ENCODE peak calls at places on chromosome 21, in nine cellular contexts. L, Y, I, V, Z, P, F, H and M are unnamed samples. For H3K4me1, the result is how much of the 10 kb centered on the place peaks cover.

GRCh38 chr21:29130234-29130993 is at the start of gene MAP3K7CL:
- DNase-seq in F (peak), H (peak), Y (peak), V (no peak), L (no peak), Z (no peak), P (no peak), I (no peak), M (peak)

GRCh38 chr21:42677339-42678117 is 24.1 kb downstream of the PDE9A start:
- DNase-seq in P (no peak), Y (no peak), V (no peak), Z (no peak), H (peak), I (no peak), L (no peak), F (no peak), M (peak)

GRCh38 chr21:46098303-46099141 is 610 bp downstream of the COL6A2 start:
- DNase-seq in L (no peak), I (peak), Y (peak), V (peak), H (no peak), P (peak), Z (no peak), F (peak), M (peak)

GRCh38 chr21:31444061-31444460 is 100.0 kb upstream of the TIAM1 start:
- DNase-seq in F (no peak), L (no peak), H (peak), P (no peak), Z (no peak), I (no peak), Y (peak), V (no peak), M (peak)

GRCh38 chr21:15192243-15192642 is 127.4 kb upstream of the NRIP1 start:
- DNase-seq in V (no peak), I (no peak), Z (peak), P (no peak), L (no peak), F (no peak), H (peak), Y (no peak), M (no peak)

GRCh38 chr21:42892582-42892930 is 553 bp upstream of the NDUFV3 start:
- DNase-seq in Z (no peak), L (no peak), I (no peak), P (no peak), V (no peak), F (no peak), Y (no peak), H (no peak), M (no peak)

GRCh38 chr21:40120944-40121575 is 253.8 kb downstream of the PCP4 start:
- DNase-seq in I (no peak), L (peak), Z (no peak), F (no peak), V (no peak), Y (no peak), H (peak), P (no peak), M (no peak)

GRCh38 chr21:25717491-25718139 is 17.1 kb downstream of the ATP5PF start:
- DNase-seq in I (no peak), P (no peak), Y (no peak), V (no peak), H (peak), F (no peak), L (no peak), Z (peak), M (no peak)

GRCh38 chr21:29235714-29236197 is 63.0 kb upstream of the BACH1 start:
- DNase-seq in P (no peak), L (no peak), Z (no peak), V (no peak), H (no peak), F (no peak), I (no peak), Y (no peak), M (no peak)

GRCh38 chr21:31184462-31184861 is 146.2 kb upstream of the KRTAP19-8 start:
- DNase-seq in V (no peak), H (no peak), Z (no peak), P (no peak), F (no peak), Y (no peak), L (no peak), I (no peak), M (no peak)

GRCh38 chr21:15741510-15741909 is 11.7 kb downstream of the USP25 start:
- DNase-seq in P (no peak), I (no peak), Y (no peak), Z (no peak), H (peak), V (no peak), L (no peak), F (no peak), M (no peak)

GRCh38 chr21:16040601-16041000 is 310.8 kb downstream of the USP25 start:
- DNase-seq in L (no peak), V (no peak), F (no peak), I (no peak), H (peak), P (no peak), Y (no peak), Z (peak), M (no peak)

GRCh38 chr21:18663663-18664062 is 260.1 kb upstream of the TMPRSS15 start:
- DNase-seq in Y (no peak), L (no peak), Z (no peak), H (no peak), I (no peak), F (no peak), V (no peak), P (no peak), M (no peak)

GRCh38 chr21:32073593-32073992 is 200.8 kb downstream of the HUNK start:
- DNase-seq in Z (no peak), Y (no peak), L (no peak), V (no peak), F (no peak), H (no peak), I (no peak), P (no peak), M (no peak)

GRCh38 chr21:31343680-31344480 is at the start of gene TIAM1:
- DNase-seq in P (peak), I (peak), H (peak), L (no peak), Y (peak), Z (peak), F (peak), V (no peak), M (peak)

GRCh38 chr21:19609611-19610010 is 1206.0 kb upstream of the TMPRSS15 start:
- DNase-seq in H (no peak), L (no peak), V (no peak), Z (no peak), Y (no peak), I (no peak), F (no peak), P (no peak), M (no peak)

GRCh38 chr21:23694396-23694795 is 1912.9 kb downstream of the MRPL39 start:
- DNase-seq in Z (peak), I (no peak), H (no peak), Y (no peak), V (no peak), F (no peak), L (no peak), P (no peak), M (no peak)

GRCh38 chr21:42766756-42767560 is 112.4 kb downstream of the WDR4 start:
- DNase-seq in P (no peak), F (no peak), V (no peak), I (no peak), Z (no peak), L (no peak), Y (no peak), H (no peak), M (no peak)

GRCh38 chr21:16186742-16187141 is 457.0 kb downstream of the USP25 start:
- DNase-seq in L (no peak), I (no peak), F (no peak), Z (no peak), Y (no peak), H (no peak), P (no peak), V (no peak), M (no peak)

GRCh38 chr21:42570362-42570761 is 56.7 kb downstream of the SLC37A1 start:
- DNase-seq in H (no peak), F (peak), Y (no peak), L (no peak), V (no peak), P (no peak), I (peak), Z (no peak), M (no peak)

GRCh38 chr21:17786219-17787181 is 32.7 kb downstream of the C21orf91 start:
- DNase-seq in F (no peak), Z (no peak), Y (no peak), L (no peak), V (no peak), P (no peak), I (no peak), H (no peak), M (no peak)

GRCh38 chr21:42991992-42992740 is 17.8 kb downstream of the PKNOX1 start:
- DNase-seq in V (peak), H (peak), I (no peak), Y (peak), P (peak), F (peak), Z (peak), L (no peak), M (peak)

GRCh38 chr21:46109251-46110221 is 11.6 kb downstream of the COL6A2 start:
- DNase-seq in Z (no peak), H (no peak), I (peak), P (peak), V (peak), Y (no peak), L (no peak), F (peak), M (no peak)

GRCh38 chr21:20999567-21000169 is 1.5 kb downstream of the NCAM2 start:
- DNase-seq in I (no peak), Y (no peak), H (peak), P (no peak), Z (peak), F (no peak), L (no peak), V (no peak), M (no peak)

GRCh38 chr21:27464643-27465042 is 497.8 kb upstream of the ADAMTS5 start:
- DNase-seq in Z (no peak), I (no peak), F (no peak), H (no peak), V (no peak), P (no peak), Y (no peak), L (no peak), M (no peak)

GRCh38 chr21:26819944-26820343 is 25.3 kb downstream of the ADAMTS1 start:
- DNase-seq in Z (no peak), H (no peak), L (no peak), I (no peak), P (no peak), Y (no peak), F (no peak), V (no peak), M (no peak)

GRCh38 chr21:14259669-14260458 is 43.9 kb downstream of the RBM11 start:
- DNase-seq in H (peak), P (no peak), Z (peak), L (peak), F (no peak), Y (no peak), I (no peak), V (no peak), M (no peak)

GRCh38 chr21:30408782-30409494 is 13.1 kb downstream of the KRTAP13-1 start:
- DNase-seq in Y (no peak), P (peak), F (no peak), L (peak), I (peak), H (peak), V (no peak), Z (peak), M (no peak)

GRCh38 chr21:31559368-31560119 is 99.9 kb upstream of the SOD1 start:
- DNase-seq in F (peak), Z (peak), Y (peak), H (peak), P (peak), I (peak), V (peak), L (peak), M (peak)

GRCh38 chr21:42533963-42534355 is 20.3 kb downstream of the SLC37A1 start:
- DNase-seq in Y (no peak), L (no peak), Z (no peak), I (no peak), V (no peak), P (no peak), F (peak), H (no peak), M (no peak)

GRCh38 chr21:26432410-26432809 is 140.7 kb downstream of the CYYR1 start:
- DNase-seq in P (no peak), Y (no peak), H (no peak), L (no peak), Z (no peak), I (no peak), F (no peak), V (no peak), M (no peak)

GRCh38 chr21:44059710-44060109 is 47.5 kb upstream of the PWP2 start:
- DNase-seq in I (no peak), Z (no peak), Y (no peak), P (no peak), F (no peak), V (no peak), H (no peak), L (no peak), M (no peak)

GRCh38 chr21:43034098-43034497 is 41.5 kb downstream of the CBS start:
- DNase-seq in Y (no peak), I (no peak), L (no peak), Z (no peak), V (no peak), F (no peak), H (no peak), P (no peak), M (no peak)

GRCh38 chr21:19807231-19807630 is 1191.0 kb upstream of the NCAM2 start:
- DNase-seq in H (peak), Z (no peak), V (no peak), P (no peak), L (no peak), I (no peak), Y (no peak), F (no peak), M (no peak)

GRCh38 chr21:46538851-46539666 is 65.8 kb downstream of the S100B start:
- DNase-seq in Y (no peak), L (no peak), H (no peak), I (no peak), Z (no peak), F (no peak), P (no peak), V (no peak), M (no peak)

GRCh38 chr21:15252437-15252836 is 187.6 kb upstream of the NRIP1 start:
- DNase-seq in H (no peak), L (no peak), Z (no peak), I (no peak), F (no peak), P (no peak), V (no peak), Y (no peak), M (no peak)

GRCh38 chr21:15431053-15431452 is 298.7 kb upstream of the USP25 start:
- DNase-seq in H (no peak), F (no peak), Z (no peak), I (no peak), Y (no peak), V (no peak), P (no peak), L (no peak), M (no peak)

GRCh38 chr21:46205766-46206162 is 21.5 kb upstream of the SPATC1L start:
- DNase-seq in F (no peak), Z (no peak), I (no peak), P (peak), L (no peak), V (no peak), Y (peak), H (no peak), M (peak)

GRCh38 chr21:42649122-42650032 is 4.0 kb upstream of the PDE9A start:
- DNase-seq in L (no peak), P (no peak), Z (no peak), Y (peak), V (no peak), I (no peak), H (no peak), F (no peak), M (peak)

DNA sequence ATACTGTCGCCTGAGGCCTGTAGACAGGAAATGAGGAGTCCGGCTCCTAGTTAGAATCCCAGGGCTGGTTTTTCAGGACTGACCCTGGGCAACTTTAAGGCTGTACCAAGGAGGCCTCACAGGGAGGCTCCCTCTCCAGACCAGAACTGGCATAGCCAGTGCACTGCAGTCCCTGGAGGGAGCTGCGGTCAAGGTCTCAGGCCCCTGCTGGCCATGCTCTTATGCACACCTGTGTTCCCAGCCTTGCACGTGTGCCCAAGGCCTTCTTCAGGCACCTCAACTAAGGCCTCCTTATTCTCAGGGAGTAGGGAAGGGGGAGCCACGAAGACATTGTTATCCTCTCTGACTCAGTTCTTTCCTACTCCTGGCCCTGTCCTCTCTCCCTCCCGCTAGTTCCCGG is 22.0 kb upstream of the IFNAR1 start:
- DNase-seq in L (no peak), Y (no peak), H (no peak), Z (no peak), V (no peak), F (peak), P (no peak), I (no peak), M (no peak)
- H3K4me1 ChIP-seq in L (under half), Y (under half), H (under half), Z (under half), V (under half), F (under half), P (under half), I (under half), M (under half)

GRCh38 chr21:33433001-33433400 is 29.8 kb downstream of the IFNGR2 start:
- DNase-seq in H (no peak), F (peak), I (no peak), Z (no peak), P (no peak), V (no peak), L (no peak), Y (no peak), M (no peak)
- H3K27ac ChIP-seq in H (no peak), F (peak), I (peak), Z (no peak), P (peak), V (no peak), L (no peak), Y (peak), M (no peak)

GRCh38 chr21:45074818-45075605 is 632 bp downstream of the ADARB1 start:
- DNase-seq in Z (peak), I (peak), V (no peak), F (no peak), P (peak), L (no peak), H (no peak), Y (no peak), M (peak)
- H3K4me3 ChIP-seq in Z (peak), I (peak), V (peak), F (peak), P (peak), L (peak), H (peak), Y (peak), M (peak)

DNA sequence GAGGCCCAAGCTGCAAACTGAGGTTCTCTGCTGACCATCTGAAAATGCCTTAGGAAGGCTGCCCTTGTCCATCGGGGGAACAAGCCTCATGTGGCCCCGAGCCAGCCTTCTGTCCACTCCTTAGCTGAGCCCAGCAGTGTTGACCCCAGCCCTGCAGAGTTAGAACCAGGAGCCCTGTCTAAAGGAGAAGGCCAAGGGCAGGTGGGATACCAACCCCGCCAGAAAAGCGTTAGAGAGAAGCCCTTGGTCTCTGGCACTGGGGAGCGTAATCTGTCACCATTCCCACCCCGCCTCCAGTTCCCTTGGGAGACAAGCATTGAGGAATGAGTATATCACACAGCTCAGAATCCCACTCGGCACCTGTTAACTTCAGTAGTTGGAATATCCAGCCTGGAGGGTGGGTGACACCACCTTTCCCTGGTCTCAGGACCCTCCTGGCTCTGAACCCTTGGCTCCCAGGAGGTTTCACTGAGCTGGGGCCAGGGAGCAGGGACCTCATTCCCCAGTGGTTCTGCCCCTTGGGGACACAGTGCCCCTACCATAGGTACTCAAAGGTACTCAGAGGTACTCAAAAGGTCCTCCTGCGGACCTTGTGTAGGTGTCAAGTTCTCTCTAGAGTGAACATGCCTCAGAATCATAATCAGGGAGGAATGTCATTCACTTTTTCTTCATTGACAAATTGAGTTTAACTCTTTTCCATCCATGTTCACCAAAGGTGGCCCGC is 16.4 kb downstream of the ETS2 start:
- DNase-seq in P (peak), I (no peak), H (no peak), Z (no peak), L (no peak), F (no peak), V (no peak), Y (no peak), M (no peak)
- H3K4me1 ChIP-seq in P (half or more), I (under half), H (under half), Z (under half), L (under half), F (half or more), V (under half), Y (half or more), M (under half)

DNA sequence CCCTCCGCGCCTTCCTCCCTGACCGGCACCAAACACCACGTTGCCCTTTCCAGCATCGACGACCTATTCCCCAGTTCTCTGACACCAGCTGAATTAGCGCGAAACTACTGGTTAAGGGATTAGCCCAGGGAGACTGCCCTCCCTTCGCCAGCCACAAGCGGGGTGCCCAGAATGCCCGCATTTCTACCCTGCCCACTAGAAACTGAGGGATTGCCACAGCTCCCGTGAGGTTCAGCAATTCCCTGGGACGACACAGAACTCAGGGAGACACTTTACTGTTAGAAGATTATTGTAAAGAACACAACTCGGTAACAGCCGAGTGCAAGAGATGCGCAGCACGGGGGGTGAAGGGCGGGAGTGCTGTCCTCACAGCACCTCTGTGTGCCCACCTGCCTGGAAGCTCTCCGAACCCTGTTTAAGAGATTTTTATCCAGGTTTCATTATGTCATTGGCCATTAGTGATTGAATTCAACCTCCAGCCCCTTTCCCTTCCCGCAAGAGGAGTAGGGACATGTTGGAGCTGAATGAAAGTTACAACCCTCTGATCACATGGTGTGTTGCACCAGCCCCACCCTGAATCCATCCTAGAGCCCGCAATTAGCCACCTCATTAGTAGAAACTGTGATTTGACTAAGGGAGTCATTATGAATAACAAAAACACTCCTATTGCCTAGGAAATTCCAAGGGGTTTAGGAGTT is 15.8 kb upstream of the RIPPLY3 start:
- DNase-seq in F (no peak), Y (no peak), H (no peak), Z (no peak), L (no peak), V (no peak), I (no peak), P (peak), M (no peak)
- H3K27ac ChIP-seq in F (peak), Y (peak), H (peak), Z (peak), L (peak), V (peak), I (peak), P (peak), M (peak)

GRCh38 chr21:41217656-41218380 is 49.9 kb downstream of the BACE2 start:
- DNase-seq in Z (no peak), V (no peak), I (no peak), H (peak), Y (peak), F (peak), L (no peak), P (no peak), M (peak)
- H3K4me3 ChIP-seq in Z (no peak), V (no peak), I (no peak), H (no peak), Y (no peak), F (peak), L (no peak), P (no peak), M (no peak)

GRCh38 chr21:33212159-33212851 is 17.4 kb upstream of the IFNAR2 start:
- DNase-seq in P (no peak), Z (no peak), I (no peak), H (peak), F (no peak), Y (no peak), V (no peak), L (no peak), M (no peak)

GRCh38 chr21:33208534-33208933 is 21.2 kb upstream of the IFNAR2 start:
- DNase-seq in Z (no peak), I (no peak), V (no peak), L (no peak), P (no peak), Y (no peak), H (no peak), F (no peak), M (no peak)

GRCh38 chr21:33214056-33214455 is 15.7 kb upstream of the IFNAR2 start:
- DNase-seq in P (no peak), Y (no peak), Z (no peak), F (no peak), L (no peak), V (no peak), I (no peak), H (no peak), M (no peak)

GRCh38 chr21:33211732-33212131 is 18.0 kb upstream of the IFNAR2 start:
- DNase-seq in I (no peak), F (no peak), P (no peak), V (no peak), Z (no peak), H (no peak), L (no peak), Y (no peak), M (no peak)

GRCh38 chr21:33211305-33211704 is 18.4 kb upstream of the IFNAR2 start:
- DNase-seq in H (no peak), I (no peak), L (no peak), F (no peak), Y (no peak), Z (no peak), V (no peak), P (no peak), M (no peak)
- H3K4me1 ChIP-seq in H (under half), I (under half), L (under half), F (under half), Y (under half), Z (under half), V (under half), P (under half), M (under half)